ENCODE peak calls at places on chromosomes 7 and 10, in ten cellular contexts. N is T-helper 9 cell; H is GM18507; G is SK-MEL-5; J is nephron progenitor cell; P is activated gamma-delta T cell treated with Interleukin-2 at 50 U/mL for 16 hours; D is progenitor cell of endocrine pancreas; R is osteocyte; V is stimulated activated CD4-positive, alpha-beta T cell treated with anti-CD3 and anti-CD28 coated beads, Interleukin-2, amount 100 ng/mL, for 48 hours; O is kidney epithelial cell. S is an unnamed sample.

GRCh38 chr7:103765891-103766290 is 223.6 kb downstream of the RELN start:
- DNase-seq in J (no peak), N (no peak), H (no peak), R (no peak), D (no peak), G (no peak), V (no peak), P (no peak), O (no peak), S (no peak)

GRCh38 chr10:109933984-109934565 is 10.8 kb upstream of the XPNPEP1 start:
- DNase-seq in G (no peak), H (no peak), D (no peak), J (no peak), R (no peak), V (no peak), P (peak; percentile 54), N (no peak), O (no peak), S (no peak)

GRCh38 chr10:77834943-77835668 is 91.4 kb downstream of the DLG5 start:
- DNase-seq in R (no peak), P (no peak), N (no peak), V (no peak), G (no peak), D (no peak), O (no peak), J (no peak), H (no peak), S (no peak)

GRCh38 chr10:71285180-71285545 is 33.9 kb upstream of the SLC29A3 start:
- DNase-seq in P (no peak), G (peak; percentile 56), J (peak; percentile 68), H (peak; percentile 40), N (no peak), O (no peak), V (peak; percentile 40), D (peak; percentile 60), R (no peak), S (no peak)

GRCh38 chr7:82194011-82194410 is 249.6 kb downstream of the CACNA2D1 start:
- DNase-seq in G (no peak), D (no peak), H (no peak), V (no peak), N (no peak), P (no peak), R (no peak), J (no peak), O (no peak), S (no peak)

GRCh38 chr7:152522551-152522950 is 86.7 kb upstream of the KMT2C start:
- DNase-seq in N (no peak), D (no peak), P (no peak), R (no peak), O (no peak), J (no peak), H (no peak), V (no peak), G (no peak), S (no peak)

GRCh38 chr7:40329601-40330153 is 194.9 kb downstream of the SUGCT start:
- DNase-seq in P (no peak), V (no peak), H (peak; percentile 18), J (no peak), D (no peak), G (peak; percentile 82), O (no peak), R (no peak), N (no peak), S (no peak)

GRCh38 chr7:138350701-138351357 is 109.2 kb upstream of the TRIM24 start:
- DNase-seq in G (no peak), N (no peak), R (no peak), H (no peak), D (no peak), V (no peak), J (no peak), O (no peak), P (no peak), S (no peak)

GRCh38 chr10:3229815-3230214 is 57.2 kb upstream of the PITRM1 start:
- DNase-seq in N (no peak), G (no peak), J (no peak), D (no peak), V (no peak), O (no peak), R (no peak), P (no peak), H (no peak), S (no peak)

GRCh38 chr10:124125305-124126116 is 32.1 kb upstream of the CHST15 start:
- DNase-seq in V (no peak), H (no peak), P (no peak), R (no peak), O (no peak), G (peak; percentile 29), D (no peak), N (no peak), J (no peak), S (no peak)

GRCh38 chr7:23893172-23893941 is 183.3 kb downstream of the STK31 start:
- DNase-seq in H (no peak), P (no peak), J (no peak), N (no peak), D (no peak), O (peak; percentile 9), V (no peak), G (no peak), R (no peak), S (no peak)

GRCh38 chr7:34064511-34065158 is 159.3 kb downstream of the BMPER start:
- DNase-seq in G (no peak), J (no peak), P (no peak), O (no peak), N (no peak), V (no peak), H (no peak), D (no peak), R (no peak), S (no peak)

GRCh38 chr10:29635711-29636144 is 957 bp upstream of the SVIL start:
- DNase-seq in H (no peak), D (peak; percentile 30), P (peak; percentile 22), V (no peak), O (no peak), J (peak; percentile 40), N (peak; percentile 25), R (no peak), G (peak; percentile 81), S (no peak)

GRCh38 chr7:138008588-138009349 is 6.9 kb upstream of the CREB3L2 start:
- DNase-seq in P (no peak), D (no peak), O (no peak), J (peak; percentile 33), V (no peak), H (no peak), R (no peak), G (peak; percentile 90), N (no peak), S (no peak)

GRCh38 chr10:77274046-77274795 is 363.4 kb downstream of the KCNMA1 start:
- DNase-seq in P (no peak), V (no peak), G (no peak), J (peak; percentile 69), R (no peak), D (no peak), N (no peak), H (no peak), O (peak; percentile 77), S (no peak)

GRCh38 chr10:72009062-72009429 is 44.9 kb downstream of the CHST3 start:
- DNase-seq in H (no peak), G (no peak), P (no peak), J (no peak), R (no peak), N (no peak), V (no peak), O (no peak), D (no peak), S (no peak)

GRCh38 chr10:4688620-4689019 is 137.4 kb upstream of the AKR1E2 start:
- DNase-seq in R (no peak), V (no peak), H (no peak), O (no peak), G (peak; percentile 78), N (no peak), D (no peak), J (no peak), P (no peak), S (no peak)

GRCh38 chr7:98194672-98195457 is 16.4 kb upstream of the BHLHA15 start:
- DNase-seq in N (no peak), O (no peak), G (no peak), J (no peak), V (no peak), P (no peak), H (no peak), D (no peak), R (peak; percentile 69), S (no peak)

S was measured in type B pancreatic cell.